ENCODE peak calls at places on chromosome 16, in four cellular contexts. One of them, this sample, is unnamed.

GRCh38 chr16:12627394-12627793 is 176.3 kb downstream of the CPPED1 start:
- DNase-seq in heart right ventricle: no peak
- DNase-seq in amygdala: no peak
- DNase-seq in central memory CD8-positive, alpha-beta T cell: no peak
- DNase-seq in this sample: no peak

GRCh38 chr16:2531371-2531695 is at the start of gene CEMP1:
- DNase-seq in heart right ventricle: no peak
- DNase-seq in amygdala: no peak
- DNase-seq in central memory CD8-positive, alpha-beta T cell: no peak
- DNase-seq in this sample: no peak

GRCh38 chr16:21265104-21265825 is 12.8 kb downstream of the CRYM start:
- DNase-seq in heart right ventricle: peak
- DNase-seq in amygdala: no peak
- DNase-seq in central memory CD8-positive, alpha-beta T cell: no peak
- DNase-seq in this sample: no peak

GRCh38 chr16:83882118-83882879 is 16.6 kb upstream of the MLYCD start:
- DNase-seq in heart right ventricle: no peak
- DNase-seq in amygdala: no peak
- DNase-seq in central memory CD8-positive, alpha-beta T cell: no peak
- DNase-seq in this sample: no peak

GRCh38 chr16:15810411-15810810 is 46.4 kb downstream of the MYH11 start:
- DNase-seq in heart right ventricle: no peak
- DNase-seq in amygdala: no peak
- DNase-seq in central memory CD8-positive, alpha-beta T cell: no peak
- DNase-seq in this sample: no peak

GRCh38 chr16:10609410-10609774 is 29.0 kb upstream of the EMP2 start:
- DNase-seq in heart right ventricle: no peak
- DNase-seq in amygdala: no peak
- DNase-seq in central memory CD8-positive, alpha-beta T cell: no peak
- DNase-seq in this sample: no peak

GRCh38 chr16:66486773-66487579 is 59.9 kb downstream of the BEAN1 start:
- DNase-seq in heart right ventricle: peak
- DNase-seq in amygdala: no peak
- DNase-seq in central memory CD8-positive, alpha-beta T cell: no peak
- DNase-seq in this sample: no peak

GRCh38 chr16:50021509-50021908 is 3.5 kb upstream of the CNEP1R1 start:
- DNase-seq in heart right ventricle: no peak
- DNase-seq in amygdala: no peak
- DNase-seq in central memory CD8-positive, alpha-beta T cell: no peak
- DNase-seq in this sample: no peak

GRCh38 chr16:4414187-4414909 is 2.0 kb downstream of the CORO7 start:
- DNase-seq in heart right ventricle: no peak
- DNase-seq in amygdala: no peak
- DNase-seq in central memory CD8-positive, alpha-beta T cell: peak
- DNase-seq in this sample: no peak

GRCh38 chr16:86072328-86073102 is 173.6 kb downstream of the IRF8 start:
- DNase-seq in heart right ventricle: peak
- DNase-seq in amygdala: peak
- DNase-seq in central memory CD8-positive, alpha-beta T cell: no peak
- DNase-seq in this sample: peak

GRCh38 chr16:12565423-12565822 is 238.3 kb downstream of the CPPED1 start:
- DNase-seq in heart right ventricle: no peak
- DNase-seq in amygdala: no peak
- DNase-seq in central memory CD8-positive, alpha-beta T cell: no peak
- DNase-seq in this sample: no peak

GRCh38 chr16:22890976-22891375 is 77.0 kb downstream of the HS3ST2 start:
- DNase-seq in heart right ventricle: no peak
- DNase-seq in amygdala: no peak
- DNase-seq in central memory CD8-positive, alpha-beta T cell: no peak
- DNase-seq in this sample: no peak

GRCh38 chr16:1443403-1443973 is 868 bp downstream of the CCDC154 start:
- DNase-seq in heart right ventricle: no peak
- DNase-seq in amygdala: no peak
- DNase-seq in central memory CD8-positive, alpha-beta T cell: no peak
- DNase-seq in this sample: no peak

GRCh38 chr16:23552171-23552570 is 5.0 kb downstream of the EARS2 start:
- DNase-seq in heart right ventricle: no peak
- DNase-seq in amygdala: no peak
- DNase-seq in central memory CD8-positive, alpha-beta T cell: no peak
- DNase-seq in this sample: no peak

GRCh38 chr16:3536271-3536671 is 35.5 kb downstream of the CLUAP1 start:
- DNase-seq in heart right ventricle: no peak
- DNase-seq in amygdala: no peak
- DNase-seq in central memory CD8-positive, alpha-beta T cell: no peak
- DNase-seq in this sample: no peak

This sample was measured in tibial nerve.